ENCODE peak calls at places on chromosomes 4 and X, in six cellular contexts. One of them, this sample, is unnamed.

GRCh38 chrX:151177141-151178027 is 1.0 kb downstream of the GPR50 start:
- DNase-seq in activated CD4-positive, alpha-beta T cell treated with anti-CD3 and anti-CD28 coated beads, Interleukin-2, amount 10 ng/mL, durations not matched to agents 7 days and 5 days: no peak
- DNase-seq in Daoy: no peak
- DNase-seq in psoas muscle: no peak
- DNase-seq in hypothalamus: no peak
- DNase-seq in stimulated activated CD8-positive, alpha-beta memory T cell treated with anti-CD3 and anti-CD28 coated beads, Interleukin-12 subunit alpha, Interleukin-12 subunit beta, amount 100 ng/mL, for 4 hours: no peak
- DNase-seq in this sample: no peak

GRCh38 chr4:139633661-139634060 is 32.0 kb upstream of the MGST2 start:
- DNase-seq in activated CD4-positive, alpha-beta T cell treated with anti-CD3 and anti-CD28 coated beads, Interleukin-2, amount 10 ng/mL, durations not matched to agents 7 days and 5 days: no peak
- DNase-seq in Daoy: peak
- DNase-seq in psoas muscle: peak
- DNase-seq in hypothalamus: no peak
- DNase-seq in stimulated activated CD8-positive, alpha-beta memory T cell treated with anti-CD3 and anti-CD28 coated beads, Interleukin-12 subunit alpha, Interleukin-12 subunit beta, amount 100 ng/mL, for 4 hours: no peak
- DNase-seq in this sample: no peak

GRCh38 chrX:46642145-46642544 is 68.6 kb downstream of the CHST7 start:
- DNase-seq in activated CD4-positive, alpha-beta T cell treated with anti-CD3 and anti-CD28 coated beads, Interleukin-2, amount 10 ng/mL, durations not matched to agents 7 days and 5 days: peak
- DNase-seq in Daoy: no peak
- DNase-seq in psoas muscle: no peak
- DNase-seq in hypothalamus: no peak
- DNase-seq in stimulated activated CD8-positive, alpha-beta memory T cell treated with anti-CD3 and anti-CD28 coated beads, Interleukin-12 subunit alpha, Interleukin-12 subunit beta, amount 100 ng/mL, for 4 hours: no peak
- DNase-seq in this sample: peak

GRCh38 chr4:83852085-83852451 is 316.2 kb downstream of the GPAT3 start:
- DNase-seq in activated CD4-positive, alpha-beta T cell treated with anti-CD3 and anti-CD28 coated beads, Interleukin-2, amount 10 ng/mL, durations not matched to agents 7 days and 5 days: no peak
- DNase-seq in Daoy: peak
- DNase-seq in psoas muscle: no peak
- DNase-seq in hypothalamus: no peak
- DNase-seq in stimulated activated CD8-positive, alpha-beta memory T cell treated with anti-CD3 and anti-CD28 coated beads, Interleukin-12 subunit alpha, Interleukin-12 subunit beta, amount 100 ng/mL, for 4 hours: no peak
- DNase-seq in this sample: no peak

GRCh38 chr4:7842384-7843279 is 97.0 kb downstream of the AFAP1 start:
- DNase-seq in activated CD4-positive, alpha-beta T cell treated with anti-CD3 and anti-CD28 coated beads, Interleukin-2, amount 10 ng/mL, durations not matched to agents 7 days and 5 days: no peak
- DNase-seq in Daoy: peak
- DNase-seq in psoas muscle: peak
- DNase-seq in hypothalamus: no peak
- DNase-seq in stimulated activated CD8-positive, alpha-beta memory T cell treated with anti-CD3 and anti-CD28 coated beads, Interleukin-12 subunit alpha, Interleukin-12 subunit beta, amount 100 ng/mL, for 4 hours: no peak
- DNase-seq in this sample: no peak

GRCh38 chr4:47722176-47722575 is 115.7 kb downstream of the CORIN start:
- DNase-seq in activated CD4-positive, alpha-beta T cell treated with anti-CD3 and anti-CD28 coated beads, Interleukin-2, amount 10 ng/mL, durations not matched to agents 7 days and 5 days: no peak
- DNase-seq in Daoy: no peak
- DNase-seq in psoas muscle: no peak
- DNase-seq in hypothalamus: no peak
- DNase-seq in stimulated activated CD8-positive, alpha-beta memory T cell treated with anti-CD3 and anti-CD28 coated beads, Interleukin-12 subunit alpha, Interleukin-12 subunit beta, amount 100 ng/mL, for 4 hours: no peak
- DNase-seq in this sample: peak

GRCh38 chr4:184288451-184289178 is 70.9 kb upstream of the ENPP6 start:
- DNase-seq in activated CD4-positive, alpha-beta T cell treated with anti-CD3 and anti-CD28 coated beads, Interleukin-2, amount 10 ng/mL, durations not matched to agents 7 days and 5 days: no peak
- DNase-seq in Daoy: no peak
- DNase-seq in psoas muscle: no peak
- DNase-seq in hypothalamus: no peak
- DNase-seq in stimulated activated CD8-positive, alpha-beta memory T cell treated with anti-CD3 and anti-CD28 coated beads, Interleukin-12 subunit alpha, Interleukin-12 subunit beta, amount 100 ng/mL, for 4 hours: no peak
- DNase-seq in this sample: no peak

GRCh38 chr4:8506373-8507250 is 66.0 kb downstream of the TRMT44 start:
- DNase-seq in activated CD4-positive, alpha-beta T cell treated with anti-CD3 and anti-CD28 coated beads, Interleukin-2, amount 10 ng/mL, durations not matched to agents 7 days and 5 days: no peak
- DNase-seq in Daoy: peak
- DNase-seq in psoas muscle: peak
- DNase-seq in hypothalamus: no peak
- DNase-seq in stimulated activated CD8-positive, alpha-beta memory T cell treated with anti-CD3 and anti-CD28 coated beads, Interleukin-12 subunit alpha, Interleukin-12 subunit beta, amount 100 ng/mL, for 4 hours: no peak
- DNase-seq in this sample: no peak

GRCh38 chr4:108359130-108359709 is 190.5 kb upstream of the LEF1 start:
- DNase-seq in activated CD4-positive, alpha-beta T cell treated with anti-CD3 and anti-CD28 coated beads, Interleukin-2, amount 10 ng/mL, durations not matched to agents 7 days and 5 days: peak
- DNase-seq in Daoy: no peak
- DNase-seq in psoas muscle: no peak
- DNase-seq in hypothalamus: no peak
- DNase-seq in stimulated activated CD8-positive, alpha-beta memory T cell treated with anti-CD3 and anti-CD28 coated beads, Interleukin-12 subunit alpha, Interleukin-12 subunit beta, amount 100 ng/mL, for 4 hours: no peak
- DNase-seq in this sample: no peak

GRCh38 chrX:105260291-105261043 is 40.0 kb upstream of the TEX13A start:
- DNase-seq in activated CD4-positive, alpha-beta T cell treated with anti-CD3 and anti-CD28 coated beads, Interleukin-2, amount 10 ng/mL, durations not matched to agents 7 days and 5 days: no peak
- DNase-seq in Daoy: no peak
- DNase-seq in psoas muscle: no peak
- DNase-seq in hypothalamus: no peak
- DNase-seq in stimulated activated CD8-positive, alpha-beta memory T cell treated with anti-CD3 and anti-CD28 coated beads, Interleukin-12 subunit alpha, Interleukin-12 subunit beta, amount 100 ng/mL, for 4 hours: no peak
- DNase-seq in this sample: no peak

GRCh38 chr4:42348692-42349091 is 48.6 kb upstream of the SHISA3 start:
- DNase-seq in activated CD4-positive, alpha-beta T cell treated with anti-CD3 and anti-CD28 coated beads, Interleukin-2, amount 10 ng/mL, durations not matched to agents 7 days and 5 days: no peak
- DNase-seq in Daoy: peak
- DNase-seq in psoas muscle: no peak
- DNase-seq in hypothalamus: no peak
- DNase-seq in stimulated activated CD8-positive, alpha-beta memory T cell treated with anti-CD3 and anti-CD28 coated beads, Interleukin-12 subunit alpha, Interleukin-12 subunit beta, amount 100 ng/mL, for 4 hours: no peak
- DNase-seq in this sample: no peak

GRCh38 chr4:3809028-3809427 is 42.8 kb downstream of the ADRA2C start:
- DNase-seq in activated CD4-positive, alpha-beta T cell treated with anti-CD3 and anti-CD28 coated beads, Interleukin-2, amount 10 ng/mL, durations not matched to agents 7 days and 5 days: no peak
- DNase-seq in Daoy: no peak
- DNase-seq in psoas muscle: no peak
- DNase-seq in hypothalamus: no peak
- DNase-seq in stimulated activated CD8-positive, alpha-beta memory T cell treated with anti-CD3 and anti-CD28 coated beads, Interleukin-12 subunit alpha, Interleukin-12 subunit beta, amount 100 ng/mL, for 4 hours: no peak
- DNase-seq in this sample: no peak

GRCh38 chr4:40294339-40294738 is 40.8 kb upstream of the CHRNA9 start:
- DNase-seq in activated CD4-positive, alpha-beta T cell treated with anti-CD3 and anti-CD28 coated beads, Interleukin-2, amount 10 ng/mL, durations not matched to agents 7 days and 5 days: no peak
- DNase-seq in Daoy: no peak
- DNase-seq in psoas muscle: no peak
- DNase-seq in hypothalamus: no peak
- DNase-seq in stimulated activated CD8-positive, alpha-beta memory T cell treated with anti-CD3 and anti-CD28 coated beads, Interleukin-12 subunit alpha, Interleukin-12 subunit beta, amount 100 ng/mL, for 4 hours: no peak
- DNase-seq in this sample: no peak

GRCh38 chr4:37988670-37989069 is 28.5 kb downstream of the PTTG2 start:
- DNase-seq in activated CD4-positive, alpha-beta T cell treated with anti-CD3 and anti-CD28 coated beads, Interleukin-2, amount 10 ng/mL, durations not matched to agents 7 days and 5 days: no peak
- DNase-seq in Daoy: no peak
- DNase-seq in psoas muscle: no peak
- DNase-seq in hypothalamus: no peak
- DNase-seq in stimulated activated CD8-positive, alpha-beta memory T cell treated with anti-CD3 and anti-CD28 coated beads, Interleukin-12 subunit alpha, Interleukin-12 subunit beta, amount 100 ng/mL, for 4 hours: no peak
- DNase-seq in this sample: no peak

GRCh38 chr4:113901994-113902787 is 77.3 kb downstream of the ARSJ start:
- DNase-seq in activated CD4-positive, alpha-beta T cell treated with anti-CD3 and anti-CD28 coated beads, Interleukin-2, amount 10 ng/mL, durations not matched to agents 7 days and 5 days: peak
- DNase-seq in Daoy: no peak
- DNase-seq in psoas muscle: no peak
- DNase-seq in hypothalamus: no peak
- DNase-seq in stimulated activated CD8-positive, alpha-beta memory T cell treated with anti-CD3 and anti-CD28 coated beads, Interleukin-12 subunit alpha, Interleukin-12 subunit beta, amount 100 ng/mL, for 4 hours: peak
- DNase-seq in this sample: no peak

GRCh38 chr4:143921160-143921559 is 15.8 kb upstream of the GYPE start:
- DNase-seq in activated CD4-positive, alpha-beta T cell treated with anti-CD3 and anti-CD28 coated beads, Interleukin-2, amount 10 ng/mL, durations not matched to agents 7 days and 5 days: no peak
- DNase-seq in Daoy: no peak
- DNase-seq in psoas muscle: no peak
- DNase-seq in hypothalamus: no peak
- DNase-seq in stimulated activated CD8-positive, alpha-beta memory T cell treated with anti-CD3 and anti-CD28 coated beads, Interleukin-12 subunit alpha, Interleukin-12 subunit beta, amount 100 ng/mL, for 4 hours: no peak
- DNase-seq in this sample: no peak

GRCh38 chrX:39755152-39756032 is 342.4 kb downstream of the BCOR start:
- DNase-seq in activated CD4-positive, alpha-beta T cell treated with anti-CD3 and anti-CD28 coated beads, Interleukin-2, amount 10 ng/mL, durations not matched to agents 7 days and 5 days: no peak
- DNase-seq in Daoy: peak
- DNase-seq in psoas muscle: peak
- DNase-seq in hypothalamus: no peak
- DNase-seq in stimulated activated CD8-positive, alpha-beta memory T cell treated with anti-CD3 and anti-CD28 coated beads, Interleukin-12 subunit alpha, Interleukin-12 subunit beta, amount 100 ng/mL, for 4 hours: no peak
- DNase-seq in this sample: no peak

GRCh38 chr4:10015140-10015753 is 6.0 kb downstream of the SLC2A9 start:
- DNase-seq in activated CD4-positive, alpha-beta T cell treated with anti-CD3 and anti-CD28 coated beads, Interleukin-2, amount 10 ng/mL, durations not matched to agents 7 days and 5 days: peak
- DNase-seq in Daoy: peak
- DNase-seq in psoas muscle: no peak
- DNase-seq in hypothalamus: no peak
- DNase-seq in stimulated activated CD8-positive, alpha-beta memory T cell treated with anti-CD3 and anti-CD28 coated beads, Interleukin-12 subunit alpha, Interleukin-12 subunit beta, amount 100 ng/mL, for 4 hours: no peak
- DNase-seq in this sample: peak

GRCh38 chr4:67638157-67638556 is 62.8 kb downstream of the UBA6 start:
- DNase-seq in activated CD4-positive, alpha-beta T cell treated with anti-CD3 and anti-CD28 coated beads, Interleukin-2, amount 10 ng/mL, durations not matched to agents 7 days and 5 days: no peak
- DNase-seq in Daoy: no peak
- DNase-seq in psoas muscle: no peak
- DNase-seq in hypothalamus: no peak
- DNase-seq in stimulated activated CD8-positive, alpha-beta memory T cell treated with anti-CD3 and anti-CD28 coated beads, Interleukin-12 subunit alpha, Interleukin-12 subunit beta, amount 100 ng/mL, for 4 hours: no peak
- DNase-seq in this sample: peak

GRCh38 chr4:13384055-13384454 is 100.1 kb downstream of the RAB28 start:
- DNase-seq in activated CD4-positive, alpha-beta T cell treated with anti-CD3 and anti-CD28 coated beads, Interleukin-2, amount 10 ng/mL, durations not matched to agents 7 days and 5 days: no peak
- DNase-seq in Daoy: no peak
- DNase-seq in psoas muscle: no peak
- DNase-seq in hypothalamus: no peak
- DNase-seq in stimulated activated CD8-positive, alpha-beta memory T cell treated with anti-CD3 and anti-CD28 coated beads, Interleukin-12 subunit alpha, Interleukin-12 subunit beta, amount 100 ng/mL, for 4 hours: no peak
- DNase-seq in this sample: no peak

GRCh38 chr4:89248879-89249281 is 58.7 kb downstream of the GPRIN3 start:
- DNase-seq in activated CD4-positive, alpha-beta T cell treated with anti-CD3 and anti-CD28 coated beads, Interleukin-2, amount 10 ng/mL, durations not matched to agents 7 days and 5 days: no peak
- DNase-seq in Daoy: no peak
- DNase-seq in psoas muscle: no peak
- DNase-seq in hypothalamus: no peak
- DNase-seq in stimulated activated CD8-positive, alpha-beta memory T cell treated with anti-CD3 and anti-CD28 coated beads, Interleukin-12 subunit alpha, Interleukin-12 subunit beta, amount 100 ng/mL, for 4 hours: no peak
- DNase-seq in this sample: no peak

GRCh38 chrX:105653891-105654290 is 168.4 kb upstream of the NRK start:
- DNase-seq in activated CD4-positive, alpha-beta T cell treated with anti-CD3 and anti-CD28 coated beads, Interleukin-2, amount 10 ng/mL, durations not matched to agents 7 days and 5 days: no peak
- DNase-seq in Daoy: no peak
- DNase-seq in psoas muscle: no peak
- DNase-seq in hypothalamus: no peak
- DNase-seq in stimulated activated CD8-positive, alpha-beta memory T cell treated with anti-CD3 and anti-CD28 coated beads, Interleukin-12 subunit alpha, Interleukin-12 subunit beta, amount 100 ng/mL, for 4 hours: no peak
- DNase-seq in this sample: no peak

GRCh38 chr4:4388836-4389575 is 2.1 kb downstream of the NSG1 start:
- DNase-seq in activated CD4-positive, alpha-beta T cell treated with anti-CD3 and anti-CD28 coated beads, Interleukin-2, amount 10 ng/mL, durations not matched to agents 7 days and 5 days: no peak
- DNase-seq in Daoy: no peak
- DNase-seq in psoas muscle: no peak
- DNase-seq in hypothalamus: no peak
- DNase-seq in stimulated activated CD8-positive, alpha-beta memory T cell treated with anti-CD3 and anti-CD28 coated beads, Interleukin-12 subunit alpha, Interleukin-12 subunit beta, amount 100 ng/mL, for 4 hours: no peak
- DNase-seq in this sample: no peak

GRCh38 chr4:158250321-158250720 is 40.0 kb downstream of the TMEM144 start:
- DNase-seq in activated CD4-positive, alpha-beta T cell treated with anti-CD3 and anti-CD28 coated beads, Interleukin-2, amount 10 ng/mL, durations not matched to agents 7 days and 5 days: no peak
- DNase-seq in Daoy: no peak
- DNase-seq in psoas muscle: no peak
- DNase-seq in hypothalamus: no peak
- DNase-seq in stimulated activated CD8-positive, alpha-beta memory T cell treated with anti-CD3 and anti-CD28 coated beads, Interleukin-12 subunit alpha, Interleukin-12 subunit beta, amount 100 ng/mL, for 4 hours: no peak
- DNase-seq in this sample: peak

GRCh38 chr4:24024597-24024996 is 134.8 kb upstream of the PPARGC1A start:
- DNase-seq in activated CD4-positive, alpha-beta T cell treated with anti-CD3 and anti-CD28 coated beads, Interleukin-2, amount 10 ng/mL, durations not matched to agents 7 days and 5 days: no peak
- DNase-seq in Daoy: no peak
- DNase-seq in psoas muscle: no peak
- DNase-seq in hypothalamus: no peak
- DNase-seq in stimulated activated CD8-positive, alpha-beta memory T cell treated with anti-CD3 and anti-CD28 coated beads, Interleukin-12 subunit alpha, Interleukin-12 subunit beta, amount 100 ng/mL, for 4 hours: no peak
- DNase-seq in this sample: no peak

GRCh38 chr4:7077371-7077770 is 9.5 kb upstream of the GRPEL1 start:
- DNase-seq in activated CD4-positive, alpha-beta T cell treated with anti-CD3 and anti-CD28 coated beads, Interleukin-2, amount 10 ng/mL, durations not matched to agents 7 days and 5 days: no peak
- DNase-seq in Daoy: no peak
- DNase-seq in psoas muscle: no peak
- DNase-seq in hypothalamus: no peak
- DNase-seq in stimulated activated CD8-positive, alpha-beta memory T cell treated with anti-CD3 and anti-CD28 coated beads, Interleukin-12 subunit alpha, Interleukin-12 subunit beta, amount 100 ng/mL, for 4 hours: no peak
- DNase-seq in this sample: no peak

GRCh38 chrX:134990475-134991473 is at the start of gene SMIM10:
- DNase-seq in activated CD4-positive, alpha-beta T cell treated with anti-CD3 and anti-CD28 coated beads, Interleukin-2, amount 10 ng/mL, durations not matched to agents 7 days and 5 days: peak
- DNase-seq in Daoy: peak
- DNase-seq in psoas muscle: peak
- DNase-seq in hypothalamus: peak
- DNase-seq in stimulated activated CD8-positive, alpha-beta memory T cell treated with anti-CD3 and anti-CD28 coated beads, Interleukin-12 subunit alpha, Interleukin-12 subunit beta, amount 100 ng/mL, for 4 hours: peak
- DNase-seq in this sample: no peak

GRCh38 chrX:111265506-111265905 is 4.8 kb downstream of the CAPN6 start:
- DNase-seq in activated CD4-positive, alpha-beta T cell treated with anti-CD3 and anti-CD28 coated beads, Interleukin-2, amount 10 ng/mL, durations not matched to agents 7 days and 5 days: no peak
- DNase-seq in Daoy: no peak
- DNase-seq in psoas muscle: no peak
- DNase-seq in hypothalamus: no peak
- DNase-seq in stimulated activated CD8-positive, alpha-beta memory T cell treated with anti-CD3 and anti-CD28 coated beads, Interleukin-12 subunit alpha, Interleukin-12 subunit beta, amount 100 ng/mL, for 4 hours: no peak
- DNase-seq in this sample: no peak

GRCh38 chr4:85489273-85489672 is 14.3 kb downstream of the ARHGAP24 start:
- DNase-seq in activated CD4-positive, alpha-beta T cell treated with anti-CD3 and anti-CD28 coated beads, Interleukin-2, amount 10 ng/mL, durations not matched to agents 7 days and 5 days: no peak
- DNase-seq in Daoy: no peak
- DNase-seq in psoas muscle: no peak
- DNase-seq in hypothalamus: no peak
- DNase-seq in stimulated activated CD8-positive, alpha-beta memory T cell treated with anti-CD3 and anti-CD28 coated beads, Interleukin-12 subunit alpha, Interleukin-12 subunit beta, amount 100 ng/mL, for 4 hours: no peak
- DNase-seq in this sample: no peak

GRCh38 chr4:78937837-78938236 is 1.4 kb downstream of the PAQR3 start:
- DNase-seq in activated CD4-positive, alpha-beta T cell treated with anti-CD3 and anti-CD28 coated beads, Interleukin-2, amount 10 ng/mL, durations not matched to agents 7 days and 5 days: no peak
- DNase-seq in Daoy: peak
- DNase-seq in psoas muscle: no peak
- DNase-seq in hypothalamus: no peak
- DNase-seq in stimulated activated CD8-positive, alpha-beta memory T cell treated with anti-CD3 and anti-CD28 coated beads, Interleukin-12 subunit alpha, Interleukin-12 subunit beta, amount 100 ng/mL, for 4 hours: no peak
- DNase-seq in this sample: no peak

GRCh38 chrX:105117621-105118020 is 102.9 kb downstream of the TEX13A start:
- DNase-seq in activated CD4-positive, alpha-beta T cell treated with anti-CD3 and anti-CD28 coated beads, Interleukin-2, amount 10 ng/mL, durations not matched to agents 7 days and 5 days: no peak
- DNase-seq in Daoy: no peak
- DNase-seq in psoas muscle: no peak
- DNase-seq in hypothalamus: no peak
- DNase-seq in stimulated activated CD8-positive, alpha-beta memory T cell treated with anti-CD3 and anti-CD28 coated beads, Interleukin-12 subunit alpha, Interleukin-12 subunit beta, amount 100 ng/mL, for 4 hours: no peak
- DNase-seq in this sample: no peak

GRCh38 chr4:3414421-3415279 is 27.1 kb upstream of the HGFAC start:
- DNase-seq in activated CD4-positive, alpha-beta T cell treated with anti-CD3 and anti-CD28 coated beads, Interleukin-2, amount 10 ng/mL, durations not matched to agents 7 days and 5 days: no peak
- DNase-seq in Daoy: no peak
- DNase-seq in psoas muscle: no peak
- DNase-seq in hypothalamus: no peak
- DNase-seq in stimulated activated CD8-positive, alpha-beta memory T cell treated with anti-CD3 and anti-CD28 coated beads, Interleukin-12 subunit alpha, Interleukin-12 subunit beta, amount 100 ng/mL, for 4 hours: no peak
- DNase-seq in this sample: peak

GRCh38 chr4:40607224-40607623 is 22.4 kb downstream of the RBM47 start:
- DNase-seq in activated CD4-positive, alpha-beta T cell treated with anti-CD3 and anti-CD28 coated beads, Interleukin-2, amount 10 ng/mL, durations not matched to agents 7 days and 5 days: no peak
- DNase-seq in Daoy: no peak
- DNase-seq in psoas muscle: no peak
- DNase-seq in hypothalamus: no peak
- DNase-seq in stimulated activated CD8-positive, alpha-beta memory T cell treated with anti-CD3 and anti-CD28 coated beads, Interleukin-12 subunit alpha, Interleukin-12 subunit beta, amount 100 ng/mL, for 4 hours: no peak
- DNase-seq in this sample: no peak

GRCh38 chrX:46040001-46040400 is 505.2 kb downstream of the ZNF674 start:
- DNase-seq in activated CD4-positive, alpha-beta T cell treated with anti-CD3 and anti-CD28 coated beads, Interleukin-2, amount 10 ng/mL, durations not matched to agents 7 days and 5 days: no peak
- DNase-seq in Daoy: no peak
- DNase-seq in psoas muscle: no peak
- DNase-seq in hypothalamus: no peak
- DNase-seq in stimulated activated CD8-positive, alpha-beta memory T cell treated with anti-CD3 and anti-CD28 coated beads, Interleukin-12 subunit alpha, Interleukin-12 subunit beta, amount 100 ng/mL, for 4 hours: no peak
- DNase-seq in this sample: no peak

GRCh38 chrX:129980043-129980442 is 2.4 kb upstream of the BCORL1 start:
- DNase-seq in activated CD4-positive, alpha-beta T cell treated with anti-CD3 and anti-CD28 coated beads, Interleukin-2, amount 10 ng/mL, durations not matched to agents 7 days and 5 days: no peak
- DNase-seq in Daoy: peak
- DNase-seq in psoas muscle: peak
- DNase-seq in hypothalamus: peak
- DNase-seq in stimulated activated CD8-positive, alpha-beta memory T cell treated with anti-CD3 and anti-CD28 coated beads, Interleukin-12 subunit alpha, Interleukin-12 subunit beta, amount 100 ng/mL, for 4 hours: no peak
- DNase-seq in this sample: no peak